ENCODE peak calls at places on chromosomes 13 and 19, in five cellular contexts. One of them, this sample, is unnamed.

GRCh38 chr13:19726611-19727010 is 56.1 kb downstream of the PSPC1 start:
- DNase-seq in psoas muscle: no peak
- DNase-seq in tibial nerve: no peak
- DNase-seq in breast epithelium: no peak
- DNase-seq in mammary epithelial cell: no peak
- DNase-seq in this sample: peak; percentile 35

GRCh38 chr19:10478903-10479384 is 24.2 kb downstream of the KEAP1 start:
- DNase-seq in mammary epithelial cell: peak; percentile 82
- DNase-seq in breast epithelium: peak; percentile 91
- DNase-seq in tibial nerve: peak; percentile 86
- DNase-seq in psoas muscle: peak; percentile 95
- DNase-seq in this sample: peak; percentile 87

GRCh38 chr19:10653732-10654609 is at the start of gene ILF3:
- DNase-seq in breast epithelium: peak; percentile 100
- DNase-seq in mammary epithelial cell: peak; percentile 100
- DNase-seq in tibial nerve: peak; percentile 100
- DNase-seq in psoas muscle: peak; percentile 100
- DNase-seq in this sample: peak; percentile 100

GRCh38 chr19:16628183-16628983 is at the start of gene MED26:
- DNase-seq in breast epithelium: peak; percentile 92
- DNase-seq in psoas muscle: peak; percentile 97
- DNase-seq in tibial nerve: peak; percentile 88
- DNase-seq in mammary epithelial cell: peak; percentile 91
- DNase-seq in this sample: peak; percentile 98

GRCh38 chr19:6459356-6460098 is at the start of gene SLC25A23:
- DNase-seq in mammary epithelial cell: peak; percentile 70
- DNase-seq in psoas muscle: peak; percentile 78
- DNase-seq in tibial nerve: peak; percentile 32
- DNase-seq in breast epithelium: peak; percentile 38
- DNase-seq in this sample: peak; percentile 79

GRCh38 chr13:52842440-52842839 is 6.0 kb downstream of the PCDH8 start:
- DNase-seq in mammary epithelial cell: no peak
- DNase-seq in breast epithelium: no peak
- DNase-seq in tibial nerve: no peak
- DNase-seq in psoas muscle: no peak
- DNase-seq in this sample: no peak

GRCh38 chr13:45092668-45093067 is 27.6 kb upstream of the GTF2F2 start:
- DNase-seq in psoas muscle: no peak
- DNase-seq in tibial nerve: no peak
- DNase-seq in mammary epithelial cell: peak; percentile 56
- DNase-seq in breast epithelium: no peak
- DNase-seq in this sample: peak; percentile 26

GRCh38 chr13:93881418-93881817 is 598.1 kb downstream of the DCT start:
- DNase-seq in breast epithelium: no peak
- DNase-seq in mammary epithelial cell: no peak
- DNase-seq in psoas muscle: no peak
- DNase-seq in tibial nerve: no peak
- DNase-seq in this sample: no peak

GRCh38 chr13:49549289-49549688 is 36.1 kb downstream of the RCBTB1 start:
- DNase-seq in mammary epithelial cell: no peak
- DNase-seq in breast epithelium: no peak
- DNase-seq in psoas muscle: no peak
- DNase-seq in tibial nerve: no peak
- DNase-seq in this sample: no peak

GRCh38 chr19:41362143-41362847 is 1.7 kb downstream of the B9D2 start:
- DNase-seq in psoas muscle: no peak
- DNase-seq in breast epithelium: no peak
- DNase-seq in mammary epithelial cell: no peak
- DNase-seq in tibial nerve: no peak
- DNase-seq in this sample: no peak

GRCh38 chr19:43471091-43471490 is 5.7 kb upstream of the LYPD3 start:
- DNase-seq in tibial nerve: no peak
- DNase-seq in breast epithelium: no peak
- DNase-seq in psoas muscle: no peak
- DNase-seq in mammary epithelial cell: peak; percentile 44
- DNase-seq in this sample: no peak

GRCh38 chr13:110590577-110590976 is 24.8 kb upstream of the NAXD start:
- DNase-seq in mammary epithelial cell: peak; percentile 50
- DNase-seq in tibial nerve: no peak
- DNase-seq in psoas muscle: no peak
- DNase-seq in breast epithelium: peak; percentile 65
- DNase-seq in this sample: no peak

GRCh38 chr13:113881614-113882265 is 17.9 kb upstream of the GAS6 start:
- DNase-seq in breast epithelium: peak; percentile 89
- DNase-seq in mammary epithelial cell: peak; percentile 56
- DNase-seq in tibial nerve: no peak
- DNase-seq in psoas muscle: no peak
- DNase-seq in this sample: no peak

GRCh38 chr19:49069026-49069425 is 3.5 kb downstream of the KCNA7 start:
- DNase-seq in mammary epithelial cell: no peak
- DNase-seq in psoas muscle: no peak
- DNase-seq in tibial nerve: no peak
- DNase-seq in breast epithelium: no peak
- DNase-seq in this sample: no peak

GRCh38 chr19:17294051-17294891 is 9.0 kb downstream of the ABHD8 start:
- DNase-seq in psoas muscle: peak; percentile 69
- DNase-seq in mammary epithelial cell: no peak
- DNase-seq in breast epithelium: no peak
- DNase-seq in tibial nerve: no peak
- DNase-seq in this sample: peak; percentile 47

GRCh38 chr19:18733196-18733647 is 49.7 kb downstream of the CRTC1 start:
- DNase-seq in tibial nerve: no peak
- DNase-seq in psoas muscle: peak; percentile 79
- DNase-seq in mammary epithelial cell: no peak
- DNase-seq in breast epithelium: no peak
- DNase-seq in this sample: peak; percentile 50

GRCh38 chr19:6132482-6132881 is 3.0 kb upstream of the ACSBG2 start:
- DNase-seq in breast epithelium: no peak
- DNase-seq in psoas muscle: no peak
- DNase-seq in tibial nerve: no peak
- DNase-seq in mammary epithelial cell: no peak
- DNase-seq in this sample: no peak

GRCh38 chr13:98504371-98504963 is 72.4 kb downstream of the STK24 start:
- DNase-seq in tibial nerve: no peak
- DNase-seq in breast epithelium: no peak
- DNase-seq in mammary epithelial cell: no peak
- DNase-seq in psoas muscle: no peak
- DNase-seq in this sample: no peak

GRCh38 chr19:34128558-34129250 is 43.6 kb upstream of the LSM14A start:
- DNase-seq in breast epithelium: no peak
- DNase-seq in mammary epithelial cell: no peak
- DNase-seq in tibial nerve: no peak
- DNase-seq in psoas muscle: no peak
- DNase-seq in this sample: peak; percentile 2

GRCh38 chr13:113407103-113407530 is 43.2 kb upstream of the GRTP1 start:
- DNase-seq in mammary epithelial cell: no peak
- DNase-seq in psoas muscle: no peak
- DNase-seq in breast epithelium: no peak
- DNase-seq in tibial nerve: no peak
- DNase-seq in this sample: no peak

GRCh38 chr13:46119883-46120614 is 15.2 kb upstream of the CPB2 start:
- DNase-seq in breast epithelium: no peak
- DNase-seq in tibial nerve: no peak
- DNase-seq in psoas muscle: no peak
- DNase-seq in mammary epithelial cell: peak; percentile 39
- DNase-seq in this sample: peak; percentile 15

GRCh38 chr19:17170538-17171297 is 44.4 kb upstream of the USE1 start:
- DNase-seq in tibial nerve: no peak
- DNase-seq in breast epithelium: no peak
- DNase-seq in mammary epithelial cell: no peak
- DNase-seq in psoas muscle: no peak
- DNase-seq in this sample: no peak

GRCh38 chr19:48506138-48506733 is 5.4 kb downstream of the LMTK3 start:
- DNase-seq in tibial nerve: no peak
- DNase-seq in mammary epithelial cell: peak; percentile 46
- DNase-seq in psoas muscle: no peak
- DNase-seq in breast epithelium: no peak
- DNase-seq in this sample: peak; percentile 74

GRCh38 chr19:11539495-11540365 is 1.1 kb downstream of the CNN1 start:
- DNase-seq in psoas muscle: no peak
- DNase-seq in mammary epithelial cell: no peak
- DNase-seq in breast epithelium: peak; percentile 67
- DNase-seq in tibial nerve: no peak
- DNase-seq in this sample: no peak

GRCh38 chr19:3931041-3931440 is 1.8 kb upstream of the NMRK2 start:
- DNase-seq in mammary epithelial cell: no peak
- DNase-seq in tibial nerve: no peak
- DNase-seq in breast epithelium: no peak
- DNase-seq in psoas muscle: peak; percentile 69
- DNase-seq in this sample: no peak

GRCh38 chr19:3936506-3937442 is 3.9 kb downstream of the NMRK2 start:
- DNase-seq in tibial nerve: no peak
- DNase-seq in psoas muscle: no peak
- DNase-seq in breast epithelium: no peak
- DNase-seq in mammary epithelial cell: no peak
- DNase-seq in this sample: no peak

DNA sequence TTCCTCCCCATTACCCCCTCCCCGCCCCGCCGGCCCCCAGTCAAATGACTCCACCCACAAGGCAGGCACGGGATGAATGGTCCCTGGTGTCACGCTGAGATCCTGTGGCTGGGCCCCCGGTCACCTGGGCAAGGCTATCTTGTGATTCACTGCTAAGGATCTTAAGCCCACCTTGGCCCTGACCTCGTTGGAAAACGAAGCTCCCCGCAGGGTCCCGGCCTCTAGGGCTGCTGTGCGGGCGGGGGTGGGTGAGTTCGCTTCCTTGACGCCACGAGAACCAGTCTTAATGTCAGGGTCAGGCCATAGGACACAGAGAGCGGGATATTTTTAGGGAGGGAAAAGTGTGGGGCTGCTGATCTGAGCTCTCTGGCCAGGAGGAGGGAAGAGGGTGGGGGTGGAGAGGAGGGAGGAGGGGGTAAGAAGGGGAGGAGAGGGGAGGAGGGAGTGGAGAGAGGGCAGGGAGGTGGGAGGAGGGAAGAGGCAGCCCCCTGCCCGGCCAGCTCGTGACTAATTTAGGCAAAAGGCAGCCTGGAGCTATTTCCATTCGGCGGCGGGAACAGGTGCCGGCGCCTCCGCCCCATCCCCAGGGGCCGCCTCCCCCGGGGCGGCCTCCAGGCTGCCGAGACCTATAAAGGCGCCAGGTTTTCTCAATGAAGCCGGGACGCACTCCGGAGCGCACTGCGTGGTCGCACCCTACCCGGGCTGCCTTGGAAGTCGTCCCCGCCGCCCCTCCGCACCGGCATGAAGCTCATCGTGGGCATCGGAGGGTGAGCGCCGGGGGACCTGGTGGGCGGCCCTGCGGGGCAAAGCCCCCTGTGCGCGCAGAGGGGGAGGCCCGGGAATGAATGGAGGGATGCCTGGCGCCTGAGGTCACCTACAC is at the start of gene NMRK2:
- DNase-seq in breast epithelium: no peak
- DNase-seq in psoas muscle: peak; percentile 67
- DNase-seq in mammary epithelial cell: no peak
- DNase-seq in tibial nerve: no peak
- DNase-seq in this sample: no peak
- H3K4me3 ChIP-seq in breast epithelium: no peak within 1 kb of the TSS
- H3K4me3 ChIP-seq in psoas muscle: peak within 1 kb of the TSS; percentile 50
- H3K4me3 ChIP-seq in mammary epithelial cell: no peak within 1 kb of the TSS
- H3K4me3 ChIP-seq in tibial nerve: no peak within 1 kb of the TSS
- H3K4me3 ChIP-seq in this sample: no peak within 1 kb of the TSS

GRCh38 chr13:27921421-27921960 is 1.7 kb downstream of the PDX1 start:
- DNase-seq in psoas muscle: no peak
- DNase-seq in mammary epithelial cell: no peak
- DNase-seq in tibial nerve: no peak
- DNase-seq in breast epithelium: no peak
- DNase-seq in this sample: no peak

GRCh38 chr13:27924529-27925141 is 4.8 kb downstream of the PDX1 start:
- DNase-seq in mammary epithelial cell: no peak
- DNase-seq in psoas muscle: no peak
- DNase-seq in tibial nerve: no peak
- DNase-seq in breast epithelium: no peak
- DNase-seq in this sample: no peak

GRCh38 chr13:27923794-27924528 is 4.2 kb downstream of the PDX1 start:
- DNase-seq in tibial nerve: no peak
- DNase-seq in breast epithelium: no peak
- DNase-seq in psoas muscle: no peak
- DNase-seq in mammary epithelial cell: no peak
- DNase-seq in this sample: no peak

GRCh38 chr13:27921961-27922910 is 2.4 kb downstream of the PDX1 start:
- DNase-seq in breast epithelium: no peak
- DNase-seq in psoas muscle: no peak
- DNase-seq in tibial nerve: no peak
- DNase-seq in mammary epithelial cell: no peak
- DNase-seq in this sample: no peak

GRCh38 chr13:27922974-27923612 is 3.3 kb downstream of the PDX1 start:
- DNase-seq in tibial nerve: no peak
- DNase-seq in mammary epithelial cell: no peak
- DNase-seq in breast epithelium: no peak
- DNase-seq in psoas muscle: no peak
- DNase-seq in this sample: no peak
- H3K4me3 ChIP-seq in tibial nerve: no peak overlapping the region
- H3K4me3 ChIP-seq in mammary epithelial cell: no peak overlapping the region
- H3K4me3 ChIP-seq in breast epithelium: no peak overlapping the region
- H3K4me3 ChIP-seq in psoas muscle: no peak overlapping the region
- H3K4me3 ChIP-seq in this sample: no peak overlapping the region

GRCh38 chr13:32737111-32737571 is 150.9 kb downstream of the PDS5B start:
- DNase-seq in tibial nerve: no peak
- DNase-seq in psoas muscle: no peak
- DNase-seq in mammary epithelial cell: no peak
- DNase-seq in breast epithelium: no peak
- DNase-seq in this sample: no peak
- H3K4me3 ChIP-seq in tibial nerve: peak overlapping the region; percentile 10
- H3K4me3 ChIP-seq in psoas muscle: peak overlapping the region; percentile 46
- H3K4me3 ChIP-seq in mammary epithelial cell: no peak overlapping the region
- H3K4me3 ChIP-seq in breast epithelium: peak overlapping the region; percentile 41
- H3K4me3 ChIP-seq in this sample: peak overlapping the region; percentile 79

DNA sequence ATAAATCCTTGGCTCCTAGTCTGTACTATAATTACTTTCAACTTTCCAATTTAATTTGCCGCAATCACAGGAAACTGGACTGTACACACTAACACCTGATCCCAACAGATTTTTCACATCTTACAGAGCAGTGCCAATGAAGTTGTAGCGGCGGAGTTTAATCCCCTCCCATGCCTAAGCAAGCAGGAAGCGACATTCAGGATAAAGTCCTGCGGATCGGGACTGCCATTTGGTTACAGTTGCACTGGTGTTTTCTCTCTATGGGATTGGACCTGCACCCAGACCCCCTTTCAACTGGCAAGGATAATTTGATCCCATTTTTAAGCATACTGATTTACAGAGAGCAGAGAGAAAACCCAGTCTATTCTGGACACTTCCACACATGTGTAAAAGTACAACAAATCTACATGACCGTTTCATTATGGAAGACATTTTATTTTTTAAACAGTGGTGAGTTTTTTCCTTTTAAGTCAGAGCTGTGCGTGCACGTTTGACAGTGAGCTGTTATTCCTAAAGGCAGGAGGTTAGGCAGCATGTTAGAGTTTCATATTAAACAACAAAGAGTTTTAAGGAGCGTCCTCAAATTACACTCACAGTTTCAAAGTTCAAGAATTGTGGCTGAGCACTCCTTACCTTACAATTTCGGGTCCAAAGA is 141.8 kb upstream of the RFC3 start:
- DNase-seq in psoas muscle: no peak
- DNase-seq in mammary epithelial cell: no peak
- DNase-seq in breast epithelium: no peak
- DNase-seq in tibial nerve: no peak
- DNase-seq in this sample: peak; percentile 42
- H3K4me3 ChIP-seq in psoas muscle: peak overlapping the region; percentile 65
- H3K4me3 ChIP-seq in mammary epithelial cell: peak overlapping the region; percentile 21
- H3K4me3 ChIP-seq in breast epithelium: peak overlapping the region; percentile 62
- H3K4me3 ChIP-seq in tibial nerve: peak overlapping the region; percentile 21
- H3K4me3 ChIP-seq in this sample: peak overlapping the region; percentile 80

This sample was measured in adipocyte.